ENCODE peak calls at places on chromosomes 13 and 19, in nine cellular contexts. Q, M, R, T, Y, J, P, B and I are unnamed samples.

GRCh38 chr19:17909017-17909732 is 23.6 kb upstream of the CCDC124 start:
- DNase-seq in J (no peak), Q (no peak), Y (no peak), T (no peak), B (no peak), M (no peak), R (no peak), P (no peak), I (no peak)

GRCh38 chr19:4557971-4558941 is 1.2 kb downstream of the SEMA6B start:
- DNase-seq in B (peak; percentile 50), M (no peak), R (no peak), P (no peak), Y (peak; percentile 45), T (peak; percentile 50), J (peak; percentile 15), Q (no peak), I (peak; percentile 82)

GRCh38 chr19:56253737-56254136 is 18.8 kb upstream of the EDDM13 start:
- DNase-seq in T (peak; percentile 26), Q (peak; percentile 36), J (no peak), B (no peak), P (no peak), Y (peak; percentile 79), M (no peak), R (no peak), I (no peak)

GRCh38 chr19:10230904-10231623 is at the start of gene S1PR2:
- DNase-seq in Y (peak; percentile 91), M (peak; percentile 56), P (peak; percentile 73), T (peak; percentile 80), B (peak; percentile 70), Q (no peak), J (peak; percentile 71), R (no peak), I (peak; percentile 92)

GRCh38 chr19:55442372-55443044 is 592 bp downstream of the SHISA7 start:
- DNase-seq in B (no peak), Y (no peak), M (no peak), P (no peak), R (no peak), Q (no peak), J (no peak), T (no peak), I (no peak)

GRCh38 chr19:33664744-33665143 is 43.0 kb downstream of the CHST8 start:
- DNase-seq in T (no peak), J (no peak), R (no peak), Y (no peak), P (no peak), Q (no peak), B (no peak), M (no peak), I (no peak)

GRCh38 chr19:50311723-50312635 is 17.2 kb downstream of the KCNC3 start:
- DNase-seq in T (peak; percentile 84), P (no peak), Y (peak; percentile 13), B (peak; percentile 29), M (no peak), Q (no peak), J (no peak), R (no peak), I (peak; percentile 76)

GRCh38 chr13:40980466-40980865 is 38.6 kb downstream of the ELF1 start:
- DNase-seq in P (no peak), Q (no peak), M (no peak), B (no peak), J (no peak), R (no peak), Y (no peak), T (no peak), I (no peak)

GRCh38 chr19:531753-532571 is at the start of gene CDC34:
- DNase-seq in P (no peak), Y (peak; percentile 46), Q (peak; percentile 24), M (no peak), R (no peak), J (no peak), T (peak; percentile 49), B (no peak), I (peak; percentile 30)

GRCh38 chr19:40251244-40251643 is 24.8 kb upstream of the CCNP start:
- DNase-seq in M (no peak), B (no peak), Y (no peak), R (no peak), J (no peak), T (no peak), Q (no peak), P (no peak), I (no peak)

GRCh38 chr19:12841094-12841493 is 2.8 kb downstream of the MAST1 start:
- DNase-seq in T (peak; percentile 92), Q (no peak), P (no peak), R (no peak), B (peak; percentile 70), J (peak; percentile 26), Y (peak; percentile 45), M (no peak), I (peak; percentile 94)

GRCh38 chr13:95553614-95554385 is 1.3 kb downstream of the CLDN10 start:
- DNase-seq in P (no peak), R (no peak), J (no peak), Q (no peak), M (no peak), T (peak; percentile 34), Y (no peak), B (no peak), I (peak; percentile 18)

GRCh38 chr13:30153871-30154426 is 153.4 kb downstream of the KATNAL1 start:
- DNase-seq in J (no peak), Q (no peak), R (peak; percentile 6), M (no peak), B (peak; percentile 20), P (no peak), Y (peak; percentile 58), T (peak; percentile 61), I (peak; percentile 52)

GRCh38 chr13:76620036-76620435 is 266.2 kb downstream of the KCTD12 start:
- DNase-seq in J (no peak), T (no peak), R (no peak), Y (no peak), M (no peak), P (no peak), Q (no peak), B (no peak), I (no peak)

GRCh38 chr13:82115391-82115790 is 1766.9 kb downstream of the SLITRK1 start:
- DNase-seq in Y (no peak), T (no peak), J (no peak), B (no peak), M (no peak), Q (no peak), R (no peak), P (no peak), I (no peak)

GRCh38 chr19:54430306-54431254 is 15.3 kb downstream of the TTYH1 start:
- DNase-seq in Q (no peak), M (peak; percentile 12), J (no peak), R (peak; percentile 80), Y (peak; percentile 55), B (peak; percentile 78), P (no peak), T (peak; percentile 89), I (peak; percentile 91)

GRCh38 chr19:3950871-3951861 is 18.3 kb downstream of the NMRK2 start:
- DNase-seq in R (no peak), M (no peak), Y (no peak), Q (no peak), T (peak; percentile 56), B (peak; percentile 54), P (no peak), J (no peak), I (no peak)

GRCh38 chr13:94494021-94494420 is 14.5 kb upstream of the DCT start:
- DNase-seq in T (no peak), J (no peak), Q (no peak), B (no peak), Y (no peak), R (no peak), P (no peak), M (no peak), I (no peak)

GRCh38 chr19:45340232-45340898 is at the start of gene KLC3:
- DNase-seq in P (no peak), B (peak; percentile 42), Y (peak; percentile 18), J (peak; percentile 36), M (peak; percentile 22), T (peak; percentile 68), Q (no peak), R (no peak), I (peak; percentile 69)

GRCh38 chr19:10699650-10700335 is 1.4 kb upstream of the QTRT1 start:
- DNase-seq in R (peak; percentile 11), J (peak; percentile 53), T (peak; percentile 58), Q (no peak), B (peak; percentile 80), P (peak; percentile 38), M (peak; percentile 39), Y (peak; percentile 65), I (peak; percentile 64)

GRCh38 chr19:17835182-17836006 is 12.4 kb downstream of the JAK3 start:
- DNase-seq in Y (no peak), Q (no peak), R (no peak), T (no peak), M (no peak), B (no peak), P (no peak), J (no peak), I (no peak)

GRCh38 chr19:2077398-2077797 is 18.7 kb downstream of the MOB3A start:
- DNase-seq in Y (no peak), M (no peak), J (no peak), P (no peak), R (no peak), Q (no peak), T (no peak), B (no peak), I (no peak)

GRCh38 chr19:29806098-29806866 is 5.5 kb upstream of the CCNE1 start:
- DNase-seq in Y (peak; percentile 28), J (no peak), R (no peak), Q (no peak), M (no peak), T (peak; percentile 18), P (no peak), B (peak; percentile 77), I (no peak)

GRCh38 chr13:31807090-31807541 is 67.8 kb downstream of the RXFP2 start:
- DNase-seq in R (no peak), B (no peak), Q (no peak), Y (peak; percentile 85), T (no peak), M (no peak), J (no peak), P (peak; percentile 55), I (no peak)

GRCh38 chr13:84491952-84492351 is 609.7 kb upstream of the SLITRK1 start:
- DNase-seq in B (no peak), Q (no peak), J (no peak), Y (no peak), P (no peak), T (no peak), R (no peak), M (no peak), I (no peak)

GRCh38 chr19:40754611-40755247 is 3.7 kb downstream of the SNRPA start:
- DNase-seq in P (no peak), R (no peak), B (no peak), Q (peak; percentile 49), Y (peak; percentile 51), M (peak; percentile 27), J (peak; percentile 76), T (no peak), I (no peak)

GRCh38 chr19:10554760-10555612 is 10.8 kb downstream of the KRI1 start:
- DNase-seq in Q (no peak), J (no peak), T (no peak), M (no peak), R (no peak), B (no peak), P (no peak), Y (no peak), I (no peak)

GRCh38 chr13:113413178-113413897 is 40.0 kb downstream of the ADPRHL1 start:
- DNase-seq in Q (no peak), B (no peak), Y (no peak), P (no peak), M (no peak), J (no peak), T (no peak), R (no peak), I (no peak)

GRCh38 chr19:53004242-53004641 is 9.5 kb upstream of the ERVV-1 start:
- DNase-seq in R (no peak), J (no peak), B (no peak), P (no peak), M (no peak), T (no peak), Y (no peak), Q (no peak), I (no peak)

GRCh38 chr13:100306444-100306999 is 217.6 kb downstream of the PCCA start:
- DNase-seq in Q (no peak), Y (no peak), R (no peak), M (no peak), B (no peak), J (no peak), T (peak; percentile 9), P (no peak), I (peak; percentile 5)